ENCODE peak calls at places on chromosomes 1 and 21, in seven cellular contexts. H is fibroblast of lung; N is CD8-positive, alpha-beta T cell; A is psoas muscle; P is HCT116; J is brain microvascular endothelial cell; Z is IMR-90. U is an unnamed sample.

GRCh38 chr1:93574511-93574910 is 107.1 kb downstream of the BCAR3 start:
- DNase-seq in H (no peak), N (no peak), A (no peak), P (no peak), J (no peak), Z (no peak), U (no peak)

GRCh38 chr1:212341090-212341489 is 55.9 kb downstream of the PPP2R5A start:
- DNase-seq in H (no peak), N (no peak), A (no peak), P (no peak), J (no peak), Z (no peak), U (no peak)

GRCh38 chr1:248840946-248841345 is 2.9 kb downstream of the ZNF672 start:
- DNase-seq in H (no peak), N (no peak), A (no peak), P (no peak), J (peak; percentile 20), Z (no peak), U (no peak)

GRCh38 chr21:42652527-42653491 is 612 bp upstream of the PDE9A start:
- DNase-seq in H (peak; percentile 39), N (no peak), A (peak; percentile 73), P (no peak), J (no peak), Z (peak; percentile 31), U (peak; percentile 64)

GRCh38 chr1:32963746-32964460 is 706 bp downstream of the RNF19B start:
- DNase-seq in H (peak; percentile 22), N (peak; percentile 67), A (peak; percentile 61), P (no peak), J (peak; percentile 35), Z (peak; percentile 33), U (peak; percentile 51)

GRCh38 chr1:18923721-18924610 is 21.6 kb upstream of the ALDH4A1 start:
- DNase-seq in H (no peak), N (peak; percentile 35), A (peak; percentile 35), P (no peak), J (no peak), Z (peak; percentile 47), U (peak; percentile 45)

GRCh38 chr1:245113649-245114048 is 41.1 kb upstream of the KIF26B start:
- DNase-seq in H (no peak), N (no peak), A (no peak), P (no peak), J (no peak), Z (no peak), U (no peak)

GRCh38 chr1:234992065-234992464 is 136.6 kb downstream of the TOMM20 start:
- DNase-seq in H (no peak), N (no peak), A (no peak), P (no peak), J (no peak), Z (no peak), U (no peak)

GRCh38 chr21:45403825-45404725 is 890 bp upstream of the COL18A1 start:
- DNase-seq in H (peak; percentile 67), N (no peak), A (peak; percentile 67), P (no peak), J (no peak), Z (peak; percentile 31), U (peak; percentile 69)

GRCh38 chr1:227950735-227951224 is 3.0 kb upstream of the WNT9A start:
- DNase-seq in H (no peak), N (no peak), A (no peak), P (no peak), J (no peak), Z (no peak), U (no peak)

GRCh38 chr1:32454726-32455125 is 10.1 kb upstream of the ZBTB8B start:
- DNase-seq in H (no peak), N (no peak), A (no peak), P (no peak), J (peak; percentile 55), Z (no peak), U (peak; percentile 17)

GRCh38 chr1:87805661-87806376 is 477.1 kb downstream of the LMO4 start:
- DNase-seq in H (peak; percentile 69), N (no peak), A (no peak), P (peak; percentile 28), J (no peak), Z (peak; percentile 74), U (no peak)

GRCh38 chr1:183733610-183734219 is 71.2 kb upstream of the RGL1 start:
- DNase-seq in H (no peak), N (no peak), A (no peak), P (no peak), J (no peak), Z (no peak), U (no peak)

DNA sequence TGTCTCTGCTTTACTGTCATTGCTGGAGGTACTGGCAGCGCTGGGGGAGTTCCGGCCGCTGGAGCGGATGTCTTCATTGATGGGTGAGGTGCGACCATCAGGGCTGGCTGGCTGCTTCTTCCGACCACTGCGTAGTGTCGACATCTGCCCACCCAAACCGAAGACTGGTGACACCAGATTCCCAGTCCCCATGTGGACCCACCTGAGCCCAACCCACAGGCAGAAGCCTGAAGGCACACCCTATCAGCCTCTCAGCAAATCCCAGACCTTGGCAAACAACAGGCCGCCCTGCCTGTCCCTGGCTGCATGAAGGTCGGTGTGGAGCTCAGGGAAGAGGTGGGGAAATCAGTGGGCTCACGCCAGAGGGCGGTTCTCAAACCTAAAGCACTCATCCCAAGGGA is 44.8 kb downstream of the SLC45A1 start:
- DNase-seq in H (no peak), N (no peak), A (no peak), P (no peak), J (no peak), Z (no peak), U (no peak)
- H3K36me3 ChIP-seq in H (peaks cover 60% of the 10 kb centered on the region), N (peaks cover 55% of the 10 kb centered on the region), A (peaks cover 5% of the 10 kb centered on the region), P (peaks cover 11% of the 10 kb centered on the region), J (peaks cover 80% of the 10 kb centered on the region), Z (peaks cover 92% of the 10 kb centered on the region), U (peaks cover 87% of the 10 kb centered on the region)

GRCh38 chr21:36209626-36210171 is 53.1 kb downstream of the DOP1B start:
- DNase-seq in H (peak; percentile 75), N (peak; percentile 54), A (no peak), P (peak; percentile 73), J (peak; percentile 42), Z (peak; percentile 82), U (no peak)
- H3K27ac ChIP-seq in H (peak overlapping the region; percentile 24), N (no peak overlapping the region), A (no peak overlapping the region), P (peak overlapping the region; percentile 48), J (peak overlapping the region; percentile 77), Z (peak overlapping the region; percentile 51), U (no peak overlapping the region)

DNA sequence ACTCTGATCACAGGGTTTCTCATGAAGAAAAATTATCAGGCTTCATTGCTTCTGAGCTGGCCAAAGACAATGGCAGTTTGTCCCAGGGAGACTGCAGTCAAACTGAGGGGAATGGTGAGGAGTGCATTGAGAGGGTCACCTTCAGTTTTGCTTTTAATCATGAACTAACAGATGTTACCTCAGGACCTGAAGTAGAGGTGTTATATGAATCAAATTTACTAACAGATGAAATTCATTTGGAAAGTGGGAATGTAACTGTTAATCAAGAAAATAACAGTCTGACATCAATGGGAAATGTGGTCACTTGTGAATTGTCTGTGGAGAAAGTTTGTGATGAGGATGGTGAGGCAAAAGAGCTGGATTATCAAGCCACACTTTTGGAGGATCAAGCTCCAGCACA is 79.4 kb upstream of the BMP8A start:
- DNase-seq in H (no peak), N (no peak), A (no peak), P (no peak), J (no peak), Z (no peak), U (no peak)
- H3K4me3 ChIP-seq in H (peak overlapping the region; percentile 64), N (no peak overlapping the region), A (peak overlapping the region; percentile 84), P (no peak overlapping the region), J (peak overlapping the region; percentile 74), Z (peak overlapping the region; percentile 32), U (peak overlapping the region; percentile 93)

GRCh38 chr1:21930629-21931170 is 6.4 kb downstream of the HSPG2 start:
- DNase-seq in H (no peak), N (no peak), A (no peak), P (no peak), J (no peak), Z (no peak), U (no peak)

GRCh38 chr1:21932127-21932526 is 5.0 kb downstream of the HSPG2 start:
- DNase-seq in H (peak; percentile 75), N (no peak), A (peak; percentile 53), P (no peak), J (peak; percentile 37), Z (peak; percentile 86), U (no peak)

GRCh38 chr1:21933397-21934248 is 3.5 kb downstream of the HSPG2 start:
- DNase-seq in H (no peak), N (no peak), A (peak; percentile 76), P (no peak), J (no peak), Z (no peak), U (peak; percentile 77)

GRCh38 chr1:21929951-21930615 is 7.0 kb downstream of the HSPG2 start:
- DNase-seq in H (no peak), N (no peak), A (no peak), P (no peak), J (no peak), Z (no peak), U (no peak)

DNA sequence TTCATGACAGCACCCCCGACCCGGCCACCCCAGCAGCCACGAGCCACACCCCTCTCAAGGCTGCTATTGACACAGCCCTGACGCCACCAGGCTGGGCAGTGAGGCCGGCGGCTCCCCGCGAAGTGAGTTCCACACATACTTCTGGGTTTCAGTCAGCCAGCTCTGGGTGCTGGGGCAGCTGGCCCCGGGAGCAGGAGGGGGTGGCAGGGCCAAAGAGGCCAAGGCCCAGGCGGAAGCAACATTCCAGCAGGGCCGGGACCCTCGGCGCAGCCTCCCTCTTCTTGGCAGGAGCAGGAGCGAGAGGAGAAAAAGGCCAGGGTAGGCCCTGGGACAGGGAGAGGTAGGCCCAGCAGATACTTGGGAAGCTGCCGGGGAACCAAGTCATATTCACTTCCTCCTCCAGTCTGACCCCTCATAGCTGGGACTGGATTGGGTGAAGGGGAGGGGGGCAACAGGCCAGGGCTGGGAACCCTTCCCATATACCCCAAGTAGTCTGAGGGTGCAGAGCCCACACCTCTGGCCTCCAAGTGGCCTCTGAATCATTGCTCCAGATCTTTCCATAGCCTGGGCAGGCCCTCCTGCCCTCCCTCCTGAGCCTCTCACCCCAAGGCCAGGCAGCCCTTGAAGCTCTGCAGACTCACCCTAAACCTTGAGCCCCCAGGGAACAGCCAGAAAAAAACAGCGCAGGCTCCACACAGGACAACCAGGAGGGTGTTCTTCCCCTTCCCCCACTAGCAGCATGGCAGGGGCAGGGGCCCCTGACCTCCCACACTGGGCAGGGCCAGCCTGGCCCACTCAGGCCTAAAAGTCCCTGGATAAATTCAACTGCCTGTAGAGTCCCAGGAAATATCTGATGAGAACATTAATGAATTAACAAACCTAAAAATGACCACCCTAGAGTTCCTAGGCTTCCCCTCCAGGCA is 5.7 kb downstream of the HSPG2 start:
- DNase-seq in H (peak; percentile 88), N (no peak), A (peak; percentile 86), P (peak; percentile 43), J (peak; percentile 87), Z (peak; percentile 88), U (peak; percentile 78)
- H3K36me3 ChIP-seq in H (peaks cover 4% of the 10 kb centered on the region), N (no peaks in the 10 kb centered on the region), A (no peaks in the 10 kb centered on the region), P (no peaks in the 10 kb centered on the region), J (peaks cover 4% of the 10 kb centered on the region), Z (peaks cover 2% of the 10 kb centered on the region), U (peaks cover 16% of the 10 kb centered on the region)

GRCh38 chr1:91797164-91797563 is 88.8 kb downstream of the TGFBR3 start:
- DNase-seq in H (no peak), N (no peak), A (no peak), P (no peak), J (no peak), Z (no peak), U (no peak)
- H3K27ac ChIP-seq in H (no peak overlapping the region), N (no peak overlapping the region), A (peak overlapping the region; percentile 27), P (no peak overlapping the region), J (no peak overlapping the region), Z (no peak overlapping the region), U (peak overlapping the region; percentile 63)

U was measured in left ventricle myocardium inferior.